ENCODE peak calls at places on chromosomes 13 and 19, in nine cellular contexts. B is IMR-90, Y is uterus, C is prostate gland, J is A549, M is testis, D is body of pancreas, O is GM12892, F is stomach. W is an unnamed sample.

GRCh38 chr13:45492538-45492937 is 27.8 kb downstream of the COG3 start:
- DNase-seq in O (no peak), C (no peak), Y (no peak), B (peak), M (no peak), D (no peak), J (no peak), F (no peak), W (no peak)

GRCh38 chr19:1006711-1007398 is 6.6 kb downstream of the GRIN3B start:
- DNase-seq in D (no peak), Y (no peak), J (no peak), M (no peak), F (no peak), O (no peak), B (no peak), C (no peak), W (no peak)

GRCh38 chr19:53132231-53132991 is at the start of gene ZNF415:
- DNase-seq in C (peak), D (peak), J (no peak), Y (peak), O (no peak), B (peak), M (peak), F (peak), W (no peak)

GRCh38 chr13:28429685-28430290 is 65.1 kb downstream of the FLT1 start:
- DNase-seq in Y (no peak), D (no peak), C (no peak), O (no peak), F (no peak), B (peak), J (no peak), M (no peak), W (no peak)

GRCh38 chr19:46081928-46082727 is 41.3 kb upstream of the IGFL4 start:
- DNase-seq in B (peak), M (no peak), O (peak), Y (no peak), C (peak), F (no peak), J (peak), D (peak), W (no peak)

GRCh38 chr19:38769635-38770211 is 3.6 kb downstream of the LGALS7 start:
- DNase-seq in C (peak), B (peak), Y (peak), O (peak), D (peak), F (peak), J (peak), M (peak), W (peak)

GRCh38 chr13:50123862-50124535 is 108.8 kb downstream of the KCNRG start:
- DNase-seq in J (peak), B (peak), Y (peak), D (peak), M (peak), F (peak), O (peak), C (peak), W (peak)

GRCh38 chr19:10773969-10774368 is 56.1 kb downstream of the DNM2 start:
- DNase-seq in C (no peak), M (no peak), Y (no peak), B (no peak), D (no peak), F (no peak), J (no peak), O (no peak), W (no peak)

GRCh38 chr19:4844348-4845179 is 13.1 kb upstream of the TICAM1 start:
- DNase-seq in D (peak), O (no peak), J (peak), Y (peak), B (peak), F (no peak), C (no peak), M (no peak), W (no peak)

GRCh38 chr19:38229585-38230073 is 5.6 kb upstream of the DPF1 start:
- DNase-seq in B (peak), Y (peak), F (peak), J (peak), O (peak), C (peak), M (peak), D (no peak), W (no peak)

GRCh38 chr19:40389404-40390083 is 437 bp downstream of the HIPK4 start:
- DNase-seq in F (no peak), O (no peak), D (no peak), B (no peak), J (no peak), Y (no peak), M (no peak), C (no peak), W (no peak)

GRCh38 chr13:41296879-41297646 is 14.0 kb upstream of the NAA16 start:
- DNase-seq in F (no peak), J (no peak), D (no peak), O (no peak), B (no peak), C (no peak), M (no peak), Y (no peak), W (no peak)

GRCh38 chr19:55256562-55257460 is 2.0 kb downstream of the PPP6R1 start:
- DNase-seq in C (no peak), M (peak), J (no peak), F (no peak), Y (no peak), B (no peak), D (no peak), O (no peak), W (no peak)

GRCh38 chr13:36920612-36921185 is 661 bp upstream of the SMAD9 start:
- DNase-seq in F (no peak), Y (no peak), M (no peak), J (no peak), C (no peak), O (no peak), B (no peak), D (no peak), W (no peak)

GRCh38 chr19:7662657-7663056 is 6.2 kb upstream of the RETN start:
- DNase-seq in B (no peak), Y (no peak), D (no peak), J (no peak), M (no peak), C (no peak), F (no peak), O (no peak), W (no peak)

GRCh38 chr13:94195715-94196114 is 283.8 kb downstream of the DCT start:
- DNase-seq in J (no peak), F (no peak), D (no peak), C (no peak), B (peak), M (no peak), Y (no peak), O (no peak), W (no peak)

GRCh38 chr13:56015919-56016318 is 1124.8 kb upstream of the PRR20A start:
- DNase-seq in M (no peak), D (no peak), J (no peak), B (no peak), C (no peak), O (no peak), Y (no peak), F (no peak), W (no peak)

GRCh38 chr19:36136975-36137686 is 2.7 kb upstream of the CAPNS1 start:
- DNase-seq in Y (no peak), M (no peak), D (peak), J (peak), F (peak), C (peak), B (peak), O (no peak), W (no peak)

GRCh38 chr19:29405728-29405995 is 120.1 kb upstream of the VSTM2B start:
- DNase-seq in M (no peak), F (no peak), D (no peak), B (no peak), O (no peak), C (no peak), Y (no peak), J (no peak), W (no peak)

GRCh38 chr19:53511933-53512374 is 26.0 kb upstream of the ZNF331 start:
- DNase-seq in J (peak), D (peak), M (peak), Y (peak), B (peak), O (no peak), F (peak), C (peak), W (no peak)

GRCh38 chr19:56294557-56294956 is 20.1 kb downstream of the ZSCAN5A start:
- DNase-seq in M (no peak), C (no peak), Y (no peak), J (no peak), D (no peak), F (no peak), B (peak), O (no peak), W (no peak)

GRCh38 chr13:66618702-66619101 is 611.4 kb downstream of the PCDH9 start:
- DNase-seq in M (no peak), F (no peak), Y (no peak), O (no peak), J (peak), D (no peak), C (no peak), B (peak), W (no peak)

GRCh38 chr13:99662678-99663077 is 161.4 kb downstream of the TM9SF2 start:
- DNase-seq in Y (no peak), M (no peak), D (no peak), J (no peak), O (no peak), C (no peak), F (no peak), B (no peak), W (no peak)

GRCh38 chr13:74093691-74094090 is 40.5 kb downstream of the KLF12 start:
- DNase-seq in D (no peak), Y (no peak), C (no peak), B (peak), F (no peak), J (no peak), M (no peak), O (no peak), W (no peak)

GRCh38 chr13:48220592-48221300 is 12.3 kb upstream of the ITM2B start:
- DNase-seq in D (no peak), C (no peak), O (no peak), Y (no peak), J (no peak), F (no peak), B (no peak), M (no peak), W (no peak)

GRCh38 chr19:38726761-38727301 is 17.4 kb downstream of the CAPN12 start:
- DNase-seq in F (no peak), O (no peak), J (no peak), B (no peak), D (no peak), C (no peak), M (no peak), Y (peak), W (no peak)

GRCh38 chr13:28177327-28177726 is 39.0 kb downstream of the PAN3 start:
- DNase-seq in Y (no peak), B (no peak), C (no peak), O (no peak), J (no peak), M (no peak), F (no peak), D (no peak), W (no peak)

GRCh38 chr13:30892966-30893365 is 13.1 kb upstream of the MEDAG start:
- DNase-seq in F (no peak), O (no peak), D (no peak), J (peak), Y (peak), M (peak), C (no peak), B (peak), W (no peak)

GRCh38 chr19:46115396-46116109 is 8.9 kb downstream of the IGFL3 start:
- DNase-seq in Y (peak), F (no peak), D (peak), B (peak), O (peak), M (no peak), J (no peak), C (no peak), W (no peak)

GRCh38 chr13:113969311-113969972 is 4.4 kb downstream of the C13orf46 start:
- DNase-seq in Y (no peak), D (peak), O (no peak), F (no peak), C (no peak), B (no peak), M (no peak), J (no peak), W (no peak)

GRCh38 chr13:113971471-113972231 is 2.2 kb downstream of the C13orf46 start:
- DNase-seq in C (no peak), J (no peak), D (peak), M (no peak), Y (no peak), B (no peak), O (no peak), F (no peak), W (no peak)

GRCh38 chr13:113968463-113969310 is 5.2 kb downstream of the C13orf46 start:
- DNase-seq in D (peak), O (no peak), B (no peak), J (no peak), Y (no peak), F (no peak), C (no peak), M (no peak), W (no peak)

GRCh38 chr13:113970810-113971470 is 2.9 kb downstream of the C13orf46 start:
- DNase-seq in D (peak), B (peak), M (no peak), O (no peak), C (peak), F (peak), J (no peak), Y (peak), W (no peak)

DNA sequence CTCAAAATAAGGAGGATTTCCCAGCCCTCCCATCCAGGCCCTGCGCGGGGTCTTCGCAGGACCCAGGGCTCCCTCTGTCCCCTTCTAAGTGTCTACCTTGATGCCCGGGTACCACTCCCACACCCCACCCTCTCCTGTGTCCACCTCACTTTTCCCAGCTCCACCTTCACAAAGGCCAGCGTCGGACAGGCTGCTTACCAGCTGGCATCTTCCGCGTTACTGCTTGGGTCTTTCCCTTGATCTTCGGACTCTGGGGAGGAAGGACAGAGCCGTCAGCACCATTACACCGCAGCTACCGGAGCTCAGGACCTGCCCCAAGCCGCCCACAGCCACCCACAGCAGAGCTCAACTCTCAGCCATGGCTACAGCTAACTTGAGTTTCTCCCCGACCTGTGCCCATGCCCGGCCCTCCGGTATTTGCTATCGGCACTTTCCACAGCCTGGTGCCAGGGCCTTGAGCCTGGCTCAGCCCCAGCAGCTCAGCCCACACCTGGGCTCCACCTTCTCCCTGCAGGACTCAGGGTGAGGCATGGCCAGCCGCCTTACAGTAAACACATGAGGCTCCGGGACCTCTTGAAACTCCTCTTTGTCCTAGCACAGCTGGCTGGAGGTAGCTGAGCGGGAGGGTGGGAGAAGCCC is 3.8 kb downstream of the C13orf46 start:
- DNase-seq in Y (no peak), D (peak), O (no peak), J (no peak), C (peak), M (no peak), B (no peak), F (peak), W (no peak)
- TF ChIP-seq POLR2A in Y (no peak), D (peak), O (no peak), J (no peak), C (peak), M (no peak), B (no peak), F (peak), W (no peak)

GRCh38 chr19:49683814-49684250 is 5.6 kb upstream of the ADM5 start:
- DNase-seq in Y (no peak), J (no peak), C (no peak), M (no peak), F (no peak), B (no peak), O (no peak), D (no peak), W (no peak)
- TF ChIP-seq POLR2A in Y (no peak), J (no peak), C (no peak), M (no peak), F (no peak), B (no peak), O (no peak), D (no peak), W (no peak)

GRCh38 chr19:17807731-17808316 is 12.9 kb downstream of the B3GNT3 start:
- DNase-seq in B (no peak), Y (no peak), C (no peak), M (no peak), J (no peak), F (no peak), D (no peak), O (no peak), W (no peak)
- TF ChIP-seq POLR2A in B (no peak), Y (no peak), C (no peak), M (no peak), J (no peak), F (no peak), D (no peak), O (no peak), W (no peak)

DNA sequence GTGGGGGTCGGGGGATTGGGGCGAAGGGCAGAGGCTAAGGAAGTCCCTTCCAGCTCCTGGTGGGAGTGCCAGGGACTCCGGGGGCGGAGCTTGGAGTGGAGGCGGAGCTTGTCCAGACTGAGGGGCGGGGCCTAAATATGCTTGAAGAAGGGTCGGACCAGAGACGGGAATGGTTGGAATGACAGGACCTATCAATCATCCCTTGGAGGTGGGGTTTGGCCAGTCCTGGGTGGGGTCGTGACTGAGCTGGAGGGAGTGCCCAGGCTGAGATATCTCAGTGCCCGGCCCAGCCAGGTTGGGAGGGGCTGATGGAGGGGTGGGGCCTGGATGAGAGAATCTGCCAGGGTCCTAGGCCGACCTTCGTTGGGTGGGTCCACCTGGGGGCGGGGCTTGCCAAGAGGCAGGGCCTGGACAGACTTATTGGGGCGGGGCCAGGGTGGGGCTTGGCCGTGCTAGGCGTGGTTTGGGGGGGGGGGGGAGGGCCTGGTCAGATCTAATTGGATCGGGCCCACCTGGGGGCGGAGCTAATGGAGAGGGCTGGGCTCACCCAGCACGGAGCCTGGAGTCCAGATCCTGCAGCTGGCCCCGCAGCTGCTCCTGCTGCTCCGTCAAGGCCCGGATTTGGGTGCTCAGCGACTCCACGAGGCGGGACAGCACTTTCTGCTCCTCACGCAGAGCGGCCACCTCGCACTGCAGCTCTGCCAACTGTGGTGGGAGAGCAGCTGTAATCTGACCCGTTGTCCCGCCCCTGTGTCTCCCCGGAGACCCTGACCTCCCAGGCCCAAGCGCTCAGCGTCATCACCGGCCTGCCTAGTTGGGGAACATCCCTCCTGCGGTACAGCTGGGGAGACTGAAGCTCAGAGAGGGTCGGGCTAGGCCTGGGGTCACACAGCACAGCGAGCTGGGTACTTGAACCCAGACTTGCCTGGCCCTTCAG is 2.6 kb upstream of the WIZ start:
- DNase-seq in C (peak), J (peak), Y (peak), F (peak), B (peak), M (peak), O (no peak), D (peak), W (no peak)
- TF ChIP-seq POLR2A in C (peak), J (no peak), Y (peak), F (no peak), B (no peak), M (no peak), O (no peak), D (peak), W (peak)

GRCh38 chr19:50820549-50821247 is 2.9 kb downstream of the KLK1 start:
- DNase-seq in B (no peak), M (no peak), O (peak), F (no peak), Y (no peak), C (no peak), D (peak), J (no peak), W (no peak)
- TF ChIP-seq POLR2A in B (no peak), M (no peak), O (no peak), F (no peak), Y (no peak), C (no peak), D (peak), J (no peak), W (no peak)

DNA sequence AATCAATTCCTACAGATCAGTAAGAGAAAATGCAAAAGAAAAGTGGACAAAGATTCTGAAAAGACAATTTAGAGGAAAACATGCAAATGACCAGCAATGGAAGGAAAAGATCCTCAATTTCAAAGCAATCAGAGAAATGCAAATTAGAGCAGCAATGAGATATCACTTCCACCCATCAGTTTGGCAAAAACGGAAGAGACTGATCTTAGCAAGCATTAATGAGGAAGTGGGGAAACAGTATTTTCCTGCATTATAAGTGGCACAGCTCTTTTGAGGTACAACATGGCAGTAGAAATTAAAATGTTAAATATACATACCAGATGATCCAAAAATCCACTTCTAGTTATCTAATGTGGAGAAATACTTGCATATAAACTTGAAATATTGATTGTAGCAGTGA is 69.1 kb upstream of the SLC7A1 start:
- DNase-seq in J (no peak), F (no peak), B (no peak), M (no peak), C (no peak), D (no peak), Y (no peak), O (no peak), W (no peak)
- TF ChIP-seq POLR2A in J (no peak), F (no peak), B (no peak), M (no peak), C (no peak), D (no peak), Y (no peak), O (no peak), W (no peak)

GRCh38 chr19:14370169-14370998 is 10.9 kb upstream of the ADGRE5 start:
- DNase-seq in M (no peak), B (no peak), Y (no peak), F (no peak), C (no peak), J (no peak), O (no peak), D (no peak), W (no peak)

GRCh38 chr19:14371321-14371821 is 9.9 kb upstream of the ADGRE5 start:
- DNase-seq in F (no peak), D (no peak), O (no peak), J (no peak), Y (peak), B (no peak), C (no peak), M (no peak), W (no peak)

GRCh38 chr19:14378890-14379289 is 2.4 kb upstream of the ADGRE5 start:
- DNase-seq in O (no peak), D (no peak), Y (no peak), B (no peak), C (no peak), F (no peak), J (no peak), M (no peak), W (no peak)

GRCh38 chr19:14375055-14375581 is 6.1 kb upstream of the ADGRE5 start:
- DNase-seq in O (no peak), B (no peak), F (peak), Y (no peak), D (peak), M (no peak), J (no peak), C (no peak), W (peak)

GRCh38 chr19:14375582-14376291 is 5.5 kb upstream of the ADGRE5 start:
- DNase-seq in C (no peak), D (no peak), Y (peak), F (no peak), B (peak), J (no peak), M (peak), O (no peak), W (no peak)
- TF ChIP-seq POLR2A in C (no peak), D (no peak), Y (peak), F (no peak), B (no peak), J (no peak), M (no peak), O (no peak), W (no peak)